ENCODE peak calls at places on chromosomes 7 and 10, in four cellular contexts. D, A, J and C are unnamed samples.

GRCh38 chr10:77456414-77456813 is 181.2 kb downstream of the KCNMA1 start:
- DNase-seq in J (no peak), D (no peak), A (no peak), C (no peak)

GRCh38 chr10:126972622-126973414 is 67.6 kb downstream of the DOCK1 start:
- DNase-seq in A (no peak), J (peak), D (peak), C (no peak)

GRCh38 chr7:78578701-78579100 is 780.1 kb downstream of the PHTF2 start:
- DNase-seq in D (no peak), A (no peak), J (no peak), C (no peak)

GRCh38 chr10:22433875-22434274 is 88.6 kb downstream of the SPAG6 start:
- DNase-seq in D (peak), J (peak), A (no peak), C (no peak)

GRCh38 chr7:99102809-99103690 is 40.9 kb downstream of the SMURF1 start:
- DNase-seq in J (peak), D (peak), A (no peak), C (no peak)

GRCh38 chr10:4346257-4346656 is 479.8 kb upstream of the AKR1E2 start:
- DNase-seq in D (no peak), J (no peak), A (no peak), C (no peak)

GRCh38 chr10:102114861-102115618 is 5.1 kb downstream of the LDB1 start:
- DNase-seq in J (peak), A (peak), D (peak), C (peak)

GRCh38 chr7:52685351-52685750 is 350.1 kb upstream of the POM121L12 start:
- DNase-seq in A (no peak), D (no peak), J (no peak), C (no peak)

GRCh38 chr7:30226593-30227268 is 57.7 kb upstream of the ZNRF2 start:
- DNase-seq in A (no peak), D (peak), J (peak), C (no peak)

GRCh38 chr7:45484094-45484493 is 90.1 kb upstream of the ADCY1 start:
- DNase-seq in A (no peak), J (no peak), D (no peak), C (no peak)